ENCODE peak calls at places on chromosome 13, in six cellular contexts. X is RPMI7951, U is fibroblast of the aortic adventitia, M is head of caudate nucleus, P is LNCaP clone FGC, E is NCI-H1436 treated with DMSO at 0.1 percent for 48 hours. A is an unnamed sample.

GRCh38 chr13:24218977-24219376 is 58.5 kb downstream of the SPATA13 start:
- DNase-seq in X (no peak), U (peak), M (no peak), P (no peak), E (no peak), A (peak)

GRCh38 chr13:108276060-108276459 is 6.5 kb downstream of the TNFSF13B start:
- DNase-seq in X (no peak), U (peak), M (no peak), P (no peak), E (no peak), A (peak)

GRCh38 chr13:109331898-109332297 is 454.5 kb downstream of the IRS2 start:
- DNase-seq in X (peak), U (peak), M (no peak), P (no peak), E (peak), A (peak)

GRCh38 chr13:49022472-49023144 is 46.9 kb downstream of the FNDC3A start:
- DNase-seq in X (peak), U (peak), M (no peak), P (no peak), E (no peak), A (peak)

GRCh38 chr13:67416047-67416925 is 186.2 kb upstream of the PCDH9 start:
- DNase-seq in X (no peak), U (peak), M (no peak), P (no peak), E (no peak), A (peak)

GRCh38 chr13:18952225-18953016 is 229.2 kb downstream of the TUBA3C start:
- DNase-seq in X (no peak), U (no peak), M (no peak), P (no peak), E (no peak), A (no peak)

GRCh38 chr13:64051278-64051677 is 2635.6 kb upstream of the PCDH20 start:
- DNase-seq in X (no peak), U (no peak), M (no peak), P (no peak), E (no peak), A (no peak)

GRCh38 chr13:36814465-36814864 is 4.6 kb upstream of the RFXAP start:
- DNase-seq in X (peak), U (no peak), M (no peak), P (no peak), E (no peak), A (peak)

GRCh38 chr13:59119475-59119874 is 1044.3 kb downstream of the DIAPH3 start:
- DNase-seq in X (no peak), U (no peak), M (no peak), P (no peak), E (no peak), A (peak)

GRCh38 chr13:79581870-79582315 is 100.9 kb downstream of the NDFIP2 start:
- DNase-seq in X (peak), U (peak), M (peak), P (no peak), E (no peak), A (no peak)

GRCh38 chr13:113150545-113151365 is 7.7 kb upstream of the PROZ start:
- DNase-seq in X (no peak), U (no peak), M (no peak), P (no peak), E (no peak), A (no peak)

GRCh38 chr13:40457844-40458243 is 208.6 kb downstream of the FOXO1 start:
- DNase-seq in X (no peak), U (no peak), M (no peak), P (no peak), E (no peak), A (no peak)

GRCh38 chr13:34250151-34250550 is 432.2 kb downstream of the RFC3 start:
- DNase-seq in X (no peak), U (no peak), M (no peak), P (no peak), E (no peak), A (peak)

GRCh38 chr13:19927117-19927734 is 31.3 kb upstream of the ZMYM2 start:
- DNase-seq in X (peak), U (peak), M (no peak), P (peak), E (no peak), A (peak)

GRCh38 chr13:107563099-107563925 is 652.0 kb downstream of the LIG4 start:
- DNase-seq in X (no peak), U (no peak), M (no peak), P (peak), E (no peak), A (no peak)

GRCh38 chr13:48210178-48210577 is 22.8 kb upstream of the ITM2B start:
- DNase-seq in X (peak), U (peak), M (no peak), P (no peak), E (no peak), A (peak)

GRCh38 chr13:101730420-101731000 is 278.0 kb downstream of the ITGBL1 start:
- DNase-seq in X (peak), U (no peak), M (no peak), P (no peak), E (no peak), A (peak)

GRCh38 chr13:57716295-57716694 is 84.8 kb downstream of the PCDH17 start:
- DNase-seq in X (no peak), U (no peak), M (peak), P (no peak), E (no peak), A (no peak)

GRCh38 chr13:29849071-29849541 is 1.3 kb downstream of the UBL3 start:
- DNase-seq in X (peak), U (peak), M (peak), P (no peak), E (no peak), A (peak)

GRCh38 chr13:20461481-20461859 is 64.2 kb downstream of the CRYL1 start:
- DNase-seq in X (peak), U (peak), M (no peak), P (no peak), E (no peak), A (peak)

GRCh38 chr13:78609464-78610205 is 6.3 kb upstream of the POU4F1 start:
- DNase-seq in X (no peak), U (peak), M (no peak), P (no peak), E (no peak), A (no peak)

GRCh38 chr13:50574731-50575130 is 268.8 kb downstream of the DLEU7 start:
- DNase-seq in X (peak), U (peak), M (no peak), P (no peak), E (no peak), A (no peak)

GRCh38 chr13:106361621-106362020 is 173.8 kb downstream of the EFNB2 start:
- DNase-seq in X (no peak), U (peak), M (no peak), P (no peak), E (no peak), A (no peak)

GRCh38 chr13:48783181-48783630 is 129.5 kb downstream of the CYSLTR2 start:
- DNase-seq in X (peak), U (peak), M (peak), P (no peak), E (no peak), A (peak)

GRCh38 chr13:52749446-52749845 is 9.8 kb upstream of the CNMD start:
- DNase-seq in X (no peak), U (no peak), M (no peak), P (no peak), E (no peak), A (no peak)

GRCh38 chr13:69389899-69390298 is 717.7 kb upstream of the ATXN8OS start:
- DNase-seq in X (no peak), U (no peak), M (no peak), P (no peak), E (no peak), A (peak)

GRCh38 chr13:99878921-99879610 is 92.5 kb downstream of the ZIC5 start:
- DNase-seq in X (no peak), U (no peak), M (peak), P (no peak), E (no peak), A (no peak)

GRCh38 chr13:32791545-32792172 is 205.4 kb downstream of the PDS5B start:
- DNase-seq in X (no peak), U (no peak), M (no peak), P (no peak), E (no peak), A (no peak)

GRCh38 chr13:104171132-104171531 is 1104.9 kb upstream of the SLC10A2 start:
- DNase-seq in X (no peak), U (no peak), M (no peak), P (peak), E (peak), A (no peak)

GRCh38 chr13:48158915-48159314 is 64.0 kb upstream of the MED4 start:
- DNase-seq in X (no peak), U (no peak), M (no peak), P (no peak), E (no peak), A (no peak)

GRCh38 chr13:21060063-21060826 is 1.1 kb downstream of the LATS2 start:
- DNase-seq in X (peak), U (peak), M (peak), P (no peak), E (no peak), A (peak)

GRCh38 chr13:112728375-112729126 is 38.7 kb downstream of the ATP11A start:
- DNase-seq in X (no peak), U (no peak), M (no peak), P (no peak), E (no peak), A (no peak)

GRCh38 chr13:42880241-42880640 is 98.9 kb downstream of the FAM216B start:
- DNase-seq in X (no peak), U (peak), M (no peak), P (no peak), E (no peak), A (no peak)

GRCh38 chr13:106888148-106888547 is 320.2 kb upstream of the ARGLU1 start:
- DNase-seq in X (no peak), U (no peak), M (no peak), P (no peak), E (no peak), A (no peak)

GRCh38 chr13:47484564-47484963 is 516.5 kb downstream of the SUCLA2 start:
- DNase-seq in X (peak), U (peak), M (no peak), P (no peak), E (no peak), A (peak)

GRCh38 chr13:73844986-73845385 is 289.2 kb downstream of the KLF12 start:
- DNase-seq in X (no peak), U (peak), M (no peak), P (no peak), E (no peak), A (peak)